ENCODE peak calls at places on chromosomes 2 and 18, in ten cellular contexts. Z is NCI-H1092 treated with DMSO at 0.1 percent for 48 hours; O is fibroblast of the aortic adventitia; D is spleen; A is retina; I is stimulated activated CD4-positive, alpha-beta T cell treated with anti-CD3 and anti-CD28 coated beads, TNF-alpha, amount 100 ng/mL, for 4 hours; K is T47D; Y is memory B cell; E is cardiac muscle cell; J is NCI-H510A. X is an unnamed sample.
A peak's percentile ranks its signal among the peaks of the same experiment; 100 is the strongest.

GRCh38 chr18:51383711-51384110 is 186.2 kb upstream of the MEX3C start:
- DNase-seq in I (no peak), E (no peak), Z (no peak), Y (no peak), K (no peak), D (no peak), O (peak; percentile 13), J (no peak), A (no peak), X (no peak)

GRCh38 chr2:27369471-27370025 is 590 bp downstream of the EIF2B4 start:
- DNase-seq in E (no peak), O (peak; percentile 64), K (peak; percentile 59), I (no peak), Y (no peak), J (no peak), Z (peak; percentile 34), D (no peak), A (no peak), X (no peak)

GRCh38 chr2:12316464-12316863 is 400.3 kb upstream of the TRIB2 start:
- DNase-seq in A (no peak), K (no peak), I (no peak), E (no peak), D (no peak), Y (no peak), Z (no peak), J (no peak), O (no peak), X (no peak)

GRCh38 chr2:121179467-121179866 is 105.5 kb downstream of the TFCP2L1 start:
- DNase-seq in J (no peak), O (no peak), E (no peak), D (no peak), K (no peak), Y (no peak), A (no peak), I (no peak), Z (no peak), X (no peak)

GRCh38 chr18:14971461-14972185 is 223.7 kb downstream of the ANKRD30B start:
- DNase-seq in A (no peak), Y (no peak), O (peak; percentile 66), K (no peak), E (no peak), J (no peak), D (no peak), I (no peak), Z (no peak), X (no peak)

GRCh38 chr2:44549099-44549471 is 187.3 kb downstream of the CAMKMT start:
- DNase-seq in E (no peak), J (no peak), D (no peak), Y (no peak), Z (no peak), A (no peak), K (no peak), I (no peak), O (peak; percentile 90), X (no peak)

GRCh38 chr2:227297052-227297451 is 28.0 kb upstream of the MFF start:
- DNase-seq in D (no peak), A (no peak), I (no peak), O (no peak), Y (no peak), Z (no peak), E (no peak), K (no peak), J (no peak), X (no peak)

GRCh38 chr2:26745609-26746327 is 18.3 kb upstream of the SLC35F6 start:
- DNase-seq in O (peak; percentile 87), J (peak; percentile 31), I (peak; percentile 63), K (peak; percentile 35), Y (peak; percentile 63), Z (peak; percentile 52), E (peak; percentile 87), A (peak; percentile 85), D (peak; percentile 90), X (peak; percentile 89)

GRCh38 chr18:60549338-60549960 is 176.9 kb upstream of the MC4R start:
- DNase-seq in O (peak; percentile 88), D (no peak), E (peak; percentile 87), Z (peak; percentile 86), A (peak; percentile 18), Y (peak; percentile 40), I (no peak), K (peak; percentile 1), J (peak; percentile 69), X (peak; percentile 23)

GRCh38 chr2:73163522-73164367 is 38.6 kb upstream of the NOTO start:
- DNase-seq in A (peak; percentile 81), Z (peak; percentile 36), O (peak; percentile 81), I (peak; percentile 41), D (peak; percentile 82), Y (peak; percentile 64), J (no peak), E (peak; percentile 77), K (peak; percentile 57), X (peak; percentile 56)

GRCh38 chr2:58133395-58133794 is 86.8 kb downstream of the VRK2 start:
- DNase-seq in E (no peak), Z (no peak), Y (no peak), O (peak; percentile 48), I (no peak), J (no peak), A (no peak), D (no peak), K (no peak), X (no peak)

GRCh38 chr2:150554046-150554445 is 66.6 kb upstream of the RND3 start:
- DNase-seq in O (no peak), E (no peak), Y (no peak), J (no peak), Z (no peak), I (no peak), A (no peak), K (no peak), D (no peak), X (no peak)

GRCh38 chr2:217636578-217637267 is 366.1 kb downstream of the TNS1 start:
- DNase-seq in Z (no peak), K (no peak), D (no peak), E (no peak), J (no peak), A (no peak), Y (no peak), O (no peak), I (no peak), X (peak; percentile 15)

GRCh38 chr2:221999702-222000101 is 299.1 kb downstream of the PAX3 start:
- DNase-seq in O (peak; percentile 1), I (no peak), J (no peak), E (no peak), D (no peak), A (no peak), Z (no peak), K (no peak), Y (no peak), X (no peak)

GRCh38 chr2:96636772-96637171 is 1.3 kb downstream of the KANSL3 start:
- DNase-seq in J (no peak), K (no peak), Y (no peak), Z (no peak), I (no peak), D (peak; percentile 75), A (no peak), E (no peak), O (no peak), X (no peak)

GRCh38 chr2:11955883-11956282 is 209.5 kb downstream of the LPIN1 start:
- DNase-seq in O (no peak), J (no peak), E (no peak), D (no peak), I (no peak), Z (no peak), K (no peak), Y (no peak), A (peak; percentile 90), X (peak; percentile 52)

GRCh38 chr18:59052965-59053960 is 86.4 kb upstream of the SEC11C start:
- DNase-seq in A (no peak), K (peak; percentile 12), D (no peak), I (no peak), Z (no peak), J (no peak), E (no peak), O (peak; percentile 75), Y (no peak), X (no peak)

GRCh38 chr2:53826587-53827397 is 33.0 kb downstream of the GPR75 start:
- DNase-seq in J (no peak), Y (no peak), A (peak; percentile 13), Z (no peak), E (no peak), O (no peak), D (no peak), K (no peak), I (no peak), X (no peak)

GRCh38 chr2:72497761-72498160 is 328.1 kb downstream of the EXOC6B start:
- DNase-seq in J (no peak), Z (no peak), O (no peak), I (no peak), A (no peak), K (no peak), Y (no peak), E (no peak), D (no peak), X (no peak)

GRCh38 chr2:218832520-218832919 is 917 bp upstream of the PRKAG3 start:
- DNase-seq in A (no peak), J (no peak), I (no peak), Z (no peak), K (no peak), Y (no peak), E (no peak), O (peak; percentile 67), D (peak; percentile 44), X (no peak)

GRCh38 chr2:10721344-10722251 is at the start of gene ATP6V1C2:
- DNase-seq in O (no peak), Z (no peak), D (peak; percentile 80), A (peak; percentile 67), J (peak; percentile 64), E (peak; percentile 78), I (no peak), K (peak; percentile 83), Y (no peak), X (peak; percentile 61)

GRCh38 chr18:45690975-45691815 is 32.8 kb upstream of the SLC14A1 start:
- DNase-seq in D (peak; percentile 87), Z (peak; percentile 56), E (peak; percentile 90), K (peak; percentile 21), A (peak; percentile 79), I (peak; percentile 61), O (peak; percentile 89), Y (peak; percentile 64), J (no peak), X (peak; percentile 47)

X was measured in BE2C.